ENCODE peak calls at places on chromosomes 12 and 14, in six cellular contexts. One of them, this sample, is unnamed.
A peak's percentile ranks its signal among the peaks of the same experiment; 100 is the strongest.

GRCh38 chr14:53109028-53109687 is 44.0 kb downstream of the DDHD1 start:
- DNase-seq in SK-N-SH: no peak
- DNase-seq in IMR-90: no peak
- DNase-seq in fibroblast of lung: no peak
- DNase-seq in DND-41: peak; percentile 87
- DNase-seq in endodermal cell: no peak
- DNase-seq in this sample: no peak

GRCh38 chr12:27936196-27936595 is 36.3 kb downstream of the PTHLH start:
- DNase-seq in SK-N-SH: no peak
- DNase-seq in IMR-90: peak; percentile 54
- DNase-seq in fibroblast of lung: peak; percentile 36
- DNase-seq in DND-41: no peak
- DNase-seq in endodermal cell: no peak
- DNase-seq in this sample: no peak

GRCh38 chr14:102086346-102086971 is 385 bp downstream of the HSP90AA1 start:
- DNase-seq in SK-N-SH: peak; percentile 73
- DNase-seq in IMR-90: peak; percentile 68
- DNase-seq in fibroblast of lung: peak; percentile 66
- DNase-seq in DND-41: peak; percentile 57
- DNase-seq in endodermal cell: peak; percentile 60
- DNase-seq in this sample: peak; percentile 83

GRCh38 chr14:106417224-106418049 is 891.1 kb downstream of the TMEM121 start:
- DNase-seq in SK-N-SH: peak; percentile 65
- DNase-seq in IMR-90: no peak
- DNase-seq in fibroblast of lung: no peak
- DNase-seq in DND-41: peak; percentile 85
- DNase-seq in endodermal cell: peak; percentile 80
- DNase-seq in this sample: peak; percentile 73

GRCh38 chr14:76812093-76812421 is 625 bp downstream of the ANGEL1 start:
- DNase-seq in SK-N-SH: no peak
- DNase-seq in IMR-90: no peak
- DNase-seq in fibroblast of lung: no peak
- DNase-seq in DND-41: no peak
- DNase-seq in endodermal cell: no peak
- DNase-seq in this sample: no peak

GRCh38 chr12:52168019-52168717 is 23.6 kb downstream of the KRT80 start:
- DNase-seq in SK-N-SH: no peak
- DNase-seq in IMR-90: peak; percentile 88
- DNase-seq in fibroblast of lung: no peak
- DNase-seq in DND-41: no peak
- DNase-seq in endodermal cell: no peak
- DNase-seq in this sample: no peak

GRCh38 chr14:31127690-31128089 is 79.9 kb downstream of the HECTD1 start:
- DNase-seq in SK-N-SH: no peak
- DNase-seq in IMR-90: no peak
- DNase-seq in fibroblast of lung: no peak
- DNase-seq in DND-41: no peak
- DNase-seq in endodermal cell: no peak
- DNase-seq in this sample: no peak

GRCh38 chr12:51238510-51239334 is at the start of gene DAZAP2:
- DNase-seq in SK-N-SH: peak; percentile 96
- DNase-seq in IMR-90: peak; percentile 94
- DNase-seq in fibroblast of lung: peak; percentile 95
- DNase-seq in DND-41: peak; percentile 94
- DNase-seq in endodermal cell: peak; percentile 99
- DNase-seq in this sample: peak; percentile 99

GRCh38 chr12:124273630-124274029 is 21.3 kb upstream of the RFLNA start:
- DNase-seq in SK-N-SH: peak; percentile 59
- DNase-seq in IMR-90: peak; percentile 31
- DNase-seq in fibroblast of lung: peak; percentile 39
- DNase-seq in DND-41: peak; percentile 27
- DNase-seq in endodermal cell: peak; percentile 94
- DNase-seq in this sample: no peak

GRCh38 chr12:31506907-31507306 is 84.0 kb downstream of the DENND5B start:
- DNase-seq in SK-N-SH: no peak
- DNase-seq in IMR-90: peak; percentile 63
- DNase-seq in fibroblast of lung: peak; percentile 91
- DNase-seq in DND-41: no peak
- DNase-seq in endodermal cell: peak; percentile 67
- DNase-seq in this sample: no peak

GRCh38 chr14:69715725-69716482 is 51.0 kb upstream of the SRSF5 start:
- DNase-seq in SK-N-SH: peak; percentile 80
- DNase-seq in IMR-90: peak; percentile 70
- DNase-seq in fibroblast of lung: peak; percentile 80
- DNase-seq in DND-41: peak; percentile 13
- DNase-seq in endodermal cell: no peak
- DNase-seq in this sample: peak; percentile 75

GRCh38 chr12:75894965-75895754 is 136.4 kb downstream of the PHLDA1 start:
- DNase-seq in SK-N-SH: no peak
- DNase-seq in IMR-90: no peak
- DNase-seq in fibroblast of lung: no peak
- DNase-seq in DND-41: no peak
- DNase-seq in endodermal cell: no peak
- DNase-seq in this sample: no peak

GRCh38 chr12:97368462-97369150 is 94.0 kb upstream of the RMST start:
- DNase-seq in SK-N-SH: no peak
- DNase-seq in IMR-90: no peak
- DNase-seq in fibroblast of lung: no peak
- DNase-seq in DND-41: no peak
- DNase-seq in endodermal cell: peak; percentile 85
- DNase-seq in this sample: no peak

GRCh38 chr12:17284873-17285272 is 678.9 kb upstream of the LMO3 start:
- DNase-seq in SK-N-SH: no peak
- DNase-seq in IMR-90: no peak
- DNase-seq in fibroblast of lung: no peak
- DNase-seq in DND-41: no peak
- DNase-seq in endodermal cell: no peak
- DNase-seq in this sample: no peak

GRCh38 chr14:30005114-30005698 is 77.6 kb upstream of the PRKD1 start:
- DNase-seq in SK-N-SH: peak; percentile 19
- DNase-seq in IMR-90: peak; percentile 89
- DNase-seq in fibroblast of lung: peak; percentile 69
- DNase-seq in DND-41: no peak
- DNase-seq in endodermal cell: no peak
- DNase-seq in this sample: no peak

GRCh38 chr12:132213359-132214160 is 69.3 kb downstream of the NOC4L start:
- DNase-seq in SK-N-SH: no peak
- DNase-seq in IMR-90: no peak
- DNase-seq in fibroblast of lung: no peak
- DNase-seq in DND-41: no peak
- DNase-seq in endodermal cell: no peak
- DNase-seq in this sample: no peak

GRCh38 chr14:50726372-50727107 is 58.4 kb upstream of the SAV1 start:
- DNase-seq in SK-N-SH: no peak
- DNase-seq in IMR-90: peak; percentile 89
- DNase-seq in fibroblast of lung: peak; percentile 91
- DNase-seq in DND-41: peak; percentile 38
- DNase-seq in endodermal cell: no peak
- DNase-seq in this sample: no peak

GRCh38 chr12:66050283-66050576 is 80.3 kb downstream of the LLPH start:
- DNase-seq in SK-N-SH: no peak
- DNase-seq in IMR-90: no peak
- DNase-seq in fibroblast of lung: no peak
- DNase-seq in DND-41: no peak
- DNase-seq in endodermal cell: no peak
- DNase-seq in this sample: no peak

GRCh38 chr12:109679716-109680520 is 33.7 kb upstream of the FAM222A start:
- DNase-seq in SK-N-SH: no peak
- DNase-seq in IMR-90: no peak
- DNase-seq in fibroblast of lung: no peak
- DNase-seq in DND-41: no peak
- DNase-seq in endodermal cell: peak; percentile 74
- DNase-seq in this sample: peak; percentile 7

GRCh38 chr14:31297701-31298344 is 90.2 kb upstream of the HECTD1 start:
- DNase-seq in SK-N-SH: no peak
- DNase-seq in IMR-90: peak; percentile 52
- DNase-seq in fibroblast of lung: peak; percentile 52
- DNase-seq in DND-41: no peak
- DNase-seq in endodermal cell: no peak
- DNase-seq in this sample: no peak

GRCh38 chr14:53872551-53873188 is 84.0 kb downstream of the BMP4 start:
- DNase-seq in SK-N-SH: no peak
- DNase-seq in IMR-90: no peak
- DNase-seq in fibroblast of lung: peak; percentile 77
- DNase-seq in DND-41: no peak
- DNase-seq in endodermal cell: no peak
- DNase-seq in this sample: no peak

GRCh38 chr12:21697829-21698630 is 40.4 kb upstream of the LDHB start:
- DNase-seq in SK-N-SH: peak; percentile 22
- DNase-seq in IMR-90: peak; percentile 48
- DNase-seq in fibroblast of lung: peak; percentile 15
- DNase-seq in DND-41: no peak
- DNase-seq in endodermal cell: no peak
- DNase-seq in this sample: no peak

GRCh38 chr12:75374971-75375370 is 15.9 kb upstream of the GLIPR1L2 start:
- DNase-seq in SK-N-SH: no peak
- DNase-seq in IMR-90: no peak
- DNase-seq in fibroblast of lung: peak; percentile 32
- DNase-seq in DND-41: no peak
- DNase-seq in endodermal cell: no peak
- DNase-seq in this sample: no peak

GRCh38 chr12:79547044-79547734 is 143.6 kb downstream of the PAWR start:
- DNase-seq in SK-N-SH: no peak
- DNase-seq in IMR-90: peak; percentile 82
- DNase-seq in fibroblast of lung: peak; percentile 94
- DNase-seq in DND-41: no peak
- DNase-seq in endodermal cell: peak; percentile 94
- DNase-seq in this sample: no peak

GRCh38 chr12:64221656-64222010 is 463 bp downstream of the KICS2 start:
- DNase-seq in SK-N-SH: peak; percentile 80
- DNase-seq in IMR-90: peak; percentile 72
- DNase-seq in fibroblast of lung: peak; percentile 74
- DNase-seq in DND-41: peak; percentile 56
- DNase-seq in endodermal cell: peak; percentile 98
- DNase-seq in this sample: peak; percentile 95

GRCh38 chr12:45757172-45757571 is 27.7 kb downstream of the ARID2 start:
- DNase-seq in SK-N-SH: no peak
- DNase-seq in IMR-90: no peak
- DNase-seq in fibroblast of lung: no peak
- DNase-seq in DND-41: no peak
- DNase-seq in endodermal cell: no peak
- DNase-seq in this sample: no peak

GRCh38 chr12:67025543-67026114 is 243.5 kb upstream of the CAND1 start:
- DNase-seq in SK-N-SH: peak; percentile 57
- DNase-seq in IMR-90: no peak
- DNase-seq in fibroblast of lung: no peak
- DNase-seq in DND-41: peak; percentile 64
- DNase-seq in endodermal cell: peak; percentile 94
- DNase-seq in this sample: no peak

GRCh38 chr14:22980672-22981089 is 1.7 kb downstream of the AJUBA start:
- DNase-seq in SK-N-SH: peak; percentile 43
- DNase-seq in IMR-90: peak; percentile 32
- DNase-seq in fibroblast of lung: peak; percentile 47
- DNase-seq in DND-41: peak; percentile 54
- DNase-seq in endodermal cell: peak; percentile 88
- DNase-seq in this sample: peak; percentile 83

DNA sequence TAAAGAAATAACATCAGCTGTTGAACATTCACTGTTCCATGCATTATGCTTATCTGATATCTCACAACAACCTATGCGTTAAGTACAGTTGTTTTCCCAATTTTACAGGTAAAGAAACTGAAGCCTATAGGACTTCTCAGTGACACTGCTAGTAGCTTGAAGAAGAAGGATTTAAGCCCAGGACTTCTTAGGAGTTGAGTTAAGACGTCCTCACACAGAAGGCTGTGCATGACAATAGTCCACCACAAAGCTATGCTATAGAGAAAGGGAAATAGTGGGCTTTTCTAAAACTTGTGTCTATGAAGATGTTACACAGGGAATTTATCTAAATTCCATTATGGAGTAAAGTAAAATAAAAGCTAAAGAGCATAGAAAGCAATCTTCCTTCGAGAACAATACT is 120.5 kb upstream of the RASSF8 start:
- DNase-seq in SK-N-SH: no peak
- DNase-seq in IMR-90: no peak
- DNase-seq in fibroblast of lung: no peak
- DNase-seq in DND-41: no peak
- DNase-seq in endodermal cell: no peak
- DNase-seq in this sample: no peak
- H3K9ac ChIP-seq in SK-N-SH: no peak overlapping the region
- H3K9ac ChIP-seq in IMR-90: no peak overlapping the region
- H3K9ac ChIP-seq in fibroblast of lung: no peak overlapping the region
- H3K9ac ChIP-seq in DND-41: no peak overlapping the region
- H3K9ac ChIP-seq in endodermal cell: no peak overlapping the region
- H3K9ac ChIP-seq in this sample: no peak overlapping the region

DNA sequence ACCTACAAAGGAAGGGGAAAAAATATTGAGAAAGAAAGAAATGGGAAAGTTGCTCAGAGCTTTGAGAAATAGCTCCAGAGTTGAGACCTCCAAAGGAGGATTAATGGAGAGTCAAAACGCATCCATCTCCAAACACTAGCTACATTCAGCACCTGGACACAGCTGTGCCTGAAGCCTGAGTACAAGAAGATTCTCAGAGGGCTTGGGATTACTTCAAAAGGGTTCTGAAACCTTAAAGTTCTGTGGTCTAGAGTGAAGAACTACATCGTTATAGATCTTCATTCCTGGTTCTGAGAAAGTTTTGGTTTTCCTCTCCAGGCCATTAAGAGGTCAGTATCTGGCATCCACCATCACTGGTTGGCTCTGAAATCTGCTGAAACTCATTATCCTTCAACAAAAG is 10.5 kb upstream of the TMED10 start:
- DNase-seq in SK-N-SH: no peak
- DNase-seq in IMR-90: no peak
- DNase-seq in fibroblast of lung: no peak
- DNase-seq in DND-41: no peak
- DNase-seq in endodermal cell: no peak
- DNase-seq in this sample: no peak
- H3K27ac ChIP-seq in SK-N-SH: no peak overlapping the region
- H3K27ac ChIP-seq in IMR-90: no peak overlapping the region
- H3K27ac ChIP-seq in fibroblast of lung: no peak overlapping the region
- H3K27ac ChIP-seq in DND-41: no peak overlapping the region
- H3K27ac ChIP-seq in endodermal cell: no peak overlapping the region
- H3K27ac ChIP-seq in this sample: no peak overlapping the region

DNA sequence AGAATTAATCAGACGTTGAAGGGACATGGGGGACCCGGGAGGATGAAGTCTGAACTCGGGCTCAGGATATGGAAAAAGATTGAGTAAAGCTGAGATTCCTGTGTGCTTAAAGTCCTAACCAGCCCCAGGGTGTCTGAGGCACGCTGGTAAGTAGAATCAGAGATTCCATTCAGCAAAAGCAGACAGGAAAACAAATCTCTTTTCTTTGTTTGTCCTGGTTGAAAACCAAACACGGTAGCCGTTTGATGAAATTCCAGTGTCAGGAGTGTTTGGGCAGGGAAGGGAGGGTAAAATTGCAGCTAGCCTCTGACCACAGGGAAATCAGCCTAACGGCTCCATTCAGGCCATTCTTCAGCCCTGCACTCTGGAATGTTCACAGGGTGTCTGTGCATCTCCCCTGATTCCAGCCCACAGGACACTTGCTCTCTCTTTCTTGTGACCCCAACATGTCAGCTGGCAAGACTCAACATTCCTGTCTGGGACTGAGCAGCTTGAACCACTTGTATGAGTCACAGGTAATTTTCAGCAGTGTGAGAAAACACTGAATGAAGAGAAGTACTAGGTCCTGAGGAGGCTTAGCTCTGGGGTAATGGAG is 31.0 kb downstream of the NINJ2 start:
- DNase-seq in SK-N-SH: no peak
- DNase-seq in IMR-90: peak; percentile 92
- DNase-seq in fibroblast of lung: peak; percentile 99
- DNase-seq in DND-41: no peak
- DNase-seq in endodermal cell: peak; percentile 84
- DNase-seq in this sample: no peak
- H3K4me3 ChIP-seq in SK-N-SH: no peak overlapping the region
- H3K4me3 ChIP-seq in IMR-90: no peak overlapping the region
- H3K4me3 ChIP-seq in fibroblast of lung: no peak overlapping the region
- H3K4me3 ChIP-seq in DND-41: no peak overlapping the region
- H3K4me3 ChIP-seq in endodermal cell: peak overlapping the region; percentile 56
- H3K4me3 ChIP-seq in this sample: no peak overlapping the region

GRCh38 chr14:61188936-61189808 is 92.0 kb downstream of the TMEM30B start:
- DNase-seq in SK-N-SH: peak; percentile 73
- DNase-seq in IMR-90: peak; percentile 51
- DNase-seq in fibroblast of lung: peak; percentile 74
- DNase-seq in DND-41: no peak
- DNase-seq in endodermal cell: peak; percentile 91
- DNase-seq in this sample: peak; percentile 81
- H3K9ac ChIP-seq in SK-N-SH: no peak overlapping the region
- H3K9ac ChIP-seq in IMR-90: peak overlapping the region; percentile 47
- H3K9ac ChIP-seq in fibroblast of lung: peak overlapping the region; percentile 36
- H3K9ac ChIP-seq in DND-41: no peak overlapping the region
- H3K9ac ChIP-seq in endodermal cell: no peak overlapping the region
- H3K9ac ChIP-seq in this sample: no peak overlapping the region